ENCODE peak calls at places on chromosomes 4 and X, in nine cellular contexts. U is HCT116, M is vagina, V is brain microvascular endothelial cell, Y is dorsolateral prefrontal cortex, K is uterus, Q is cardiac muscle cell, I is left lung, O is Peyer's patch. J is an unnamed sample.
A peak's percentile ranks its signal among the peaks of the same experiment; 100 is the strongest.

GRCh38 chr4:152780267-152780811 is 585 bp downstream of the ARFIP1 start:
- DNase-seq in U (no peak), M (no peak), V (peak; percentile 9), Y (no peak), K (no peak), Q (no peak), I (no peak), O (no peak), J (no peak)

GRCh38 chrX:119477812-119478232 is 9.6 kb downstream of the SLC25A5 start:
- DNase-seq in U (no peak), M (no peak), V (peak; percentile 89), Y (no peak), K (peak; percentile 71), Q (no peak), I (no peak), O (no peak), J (no peak)

GRCh38 chr4:186885289-186885688 is 161.6 kb upstream of the FAT1 start:
- DNase-seq in U (no peak), M (no peak), V (no peak), Y (no peak), K (no peak), Q (peak; percentile 19), I (no peak), O (no peak), J (no peak)

GRCh38 chrX:109954333-109954732 is 48.6 kb upstream of the TMEM164 start:
- DNase-seq in U (no peak), M (no peak), V (no peak), Y (no peak), K (no peak), Q (no peak), I (no peak), O (no peak), J (no peak)

GRCh38 chr4:47669946-47670345 is 167.9 kb downstream of the CORIN start:
- DNase-seq in U (no peak), M (no peak), V (peak; percentile 58), Y (no peak), K (no peak), Q (no peak), I (no peak), O (no peak), J (peak; percentile 35)

GRCh38 chr4:148341980-148342800 is 100.0 kb downstream of the NR3C2 start:
- DNase-seq in U (no peak), M (no peak), V (no peak), Y (no peak), K (no peak), Q (no peak), I (no peak), O (no peak), J (no peak)

GRCh38 chrX:70089575-70090297 is 27.5 kb downstream of the OTUD6A start:
- DNase-seq in U (no peak), M (no peak), V (peak; percentile 29), Y (no peak), K (no peak), Q (no peak), I (no peak), O (no peak), J (no peak)

GRCh38 chr4:74583066-74583700 is 138.2 kb downstream of the AREG start:
- DNase-seq in U (no peak), M (no peak), V (no peak), Y (no peak), K (no peak), Q (no peak), I (no peak), O (no peak), J (no peak)

GRCh38 chr4:76634239-76634638 is 199.2 kb downstream of the SHROOM3 start:
- DNase-seq in U (no peak), M (no peak), V (peak; percentile 53), Y (no peak), K (no peak), Q (no peak), I (no peak), O (no peak), J (no peak)

GRCh38 chrX:131791608-131792355 is 231.3 kb upstream of the STK26 start:
- DNase-seq in U (no peak), M (no peak), V (no peak), Y (no peak), K (no peak), Q (no peak), I (no peak), O (no peak), J (no peak)

GRCh38 chrX:48688531-48689142 is 5.0 kb downstream of the WAS start:
- DNase-seq in U (no peak), M (no peak), V (no peak), Y (no peak), K (no peak), Q (no peak), I (no peak), O (no peak), J (no peak)

GRCh38 chr4:83490876-83491450 is 6.1 kb upstream of the ABRAXAS1 start:
- DNase-seq in U (peak; percentile 42), M (no peak), V (peak; percentile 2), Y (no peak), K (no peak), Q (peak; percentile 48), I (no peak), O (no peak), J (no peak)

GRCh38 chrX:20418379-20418778 is 151.7 kb upstream of the RPS6KA3 start:
- DNase-seq in U (no peak), M (no peak), V (no peak), Y (no peak), K (no peak), Q (no peak), I (no peak), O (no peak), J (no peak)

GRCh38 chr4:103085555-103086196 is 9.1 kb upstream of the SLC9B2 start:
- DNase-seq in U (no peak), M (no peak), V (no peak), Y (no peak), K (no peak), Q (no peak), I (no peak), O (no peak), J (no peak)

GRCh38 chrX:32026772-32027171 is 954.9 kb upstream of the FTHL17 start:
- DNase-seq in U (no peak), M (no peak), V (no peak), Y (no peak), K (no peak), Q (no peak), I (no peak), O (no peak), J (no peak)

GRCh38 chrX:135213200-135213844 is 38.5 kb upstream of the ETDA start:
- DNase-seq in U (no peak), M (no peak), V (no peak), Y (no peak), K (no peak), Q (no peak), I (no peak), O (no peak), J (no peak)

DNA sequence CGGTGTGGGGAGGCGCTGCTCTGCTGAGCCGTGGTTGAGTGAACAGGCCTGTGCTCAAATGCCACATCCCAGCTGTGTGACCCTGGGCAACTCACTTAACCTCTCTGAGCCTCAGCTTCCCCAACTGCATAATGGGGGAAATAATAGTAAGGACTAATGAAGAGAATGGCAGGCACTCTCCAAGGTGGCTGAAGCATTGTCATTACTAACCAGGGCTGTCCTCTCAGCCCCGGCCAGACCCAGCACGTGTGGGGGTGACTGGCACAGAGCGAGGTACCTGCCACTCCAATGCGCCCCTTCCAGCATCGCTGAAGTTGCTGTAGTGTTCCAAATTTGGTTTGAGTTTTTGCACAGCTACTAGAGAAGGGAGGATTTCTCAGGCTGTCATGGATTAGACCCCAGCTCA is 80.0 kb downstream of the ABLIM2 start:
- DNase-seq in U (no peak), M (no peak), V (no peak), Y (no peak), K (no peak), Q (no peak), I (no peak), O (no peak), J (no peak)
- H3K27ac ChIP-seq in U (no peak overlapping the region), M (no peak overlapping the region), V (no peak overlapping the region), Y (no peak overlapping the region), K (no peak overlapping the region), Q (peak overlapping the region; percentile 24), I (no peak overlapping the region), O (no peak overlapping the region), J (no peak overlapping the region)

GRCh38 chr4:112522389-112522788 is 6.4 kb upstream of the NEUROG2 start:
- DNase-seq in U (no peak), M (no peak), V (no peak), Y (no peak), K (no peak), Q (no peak), I (no peak), O (no peak), J (no peak)

GRCh38 chr4:112520598-112521122 is 4.7 kb upstream of the NEUROG2 start:
- DNase-seq in U (no peak), M (no peak), V (no peak), Y (no peak), K (no peak), Q (no peak), I (no peak), O (no peak), J (no peak)

GRCh38 chr4:112523764-112524505 is 8.0 kb upstream of the NEUROG2 start:
- DNase-seq in U (peak; percentile 73), M (no peak), V (no peak), Y (no peak), K (no peak), Q (peak; percentile 87), I (peak; percentile 93), O (peak; percentile 75), J (peak; percentile 78)

GRCh38 chr4:112521123-112522116 is 5.4 kb upstream of the NEUROG2 start:
- DNase-seq in U (no peak), M (no peak), V (no peak), Y (no peak), K (no peak), Q (no peak), I (peak; percentile 77), O (peak; percentile 44), J (peak; percentile 61)

DNA sequence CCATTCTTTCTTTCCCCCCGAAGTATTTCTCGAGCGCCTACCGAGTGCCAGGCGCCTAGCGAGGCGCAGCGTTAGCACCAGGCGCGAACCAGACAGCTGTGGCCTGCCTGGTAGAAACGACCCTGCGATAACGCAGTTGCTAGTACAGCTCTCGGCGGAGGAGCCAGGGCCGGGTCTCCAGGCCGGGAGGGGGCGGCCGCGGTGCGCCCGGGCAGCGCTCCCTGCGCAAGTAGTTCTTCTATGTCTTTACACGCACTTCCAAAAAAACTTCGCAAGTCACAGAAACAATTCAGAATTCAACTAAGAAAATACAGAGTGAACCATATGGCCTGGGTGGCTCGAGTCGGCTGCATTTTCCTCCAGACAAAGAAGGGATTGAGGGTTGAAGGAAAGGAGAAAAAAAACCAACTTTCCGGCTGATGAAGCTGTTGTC is 7.0 kb upstream of the NEUROG2 start:
- DNase-seq in U (no peak), M (no peak), V (peak; percentile 24), Y (no peak), K (no peak), Q (peak; percentile 68), I (peak; percentile 84), O (no peak), J (peak; percentile 50)
- TF ChIP-seq CTCF in U (no peak), M (no peak), V (peak; percentile 45), Y (no peak), K (no peak), Q (peak; percentile 6), I (no peak), O (no peak), J (no peak)

GRCh38 chrX:23434356-23434884 is 99.8 kb downstream of the PTCHD1 start:
- DNase-seq in U (no peak), M (no peak), V (peak; percentile 18), Y (peak; percentile 36), K (peak; percentile 67), Q (no peak), I (peak; percentile 45), O (peak; percentile 58), J (peak; percentile 65)
- H3K27ac ChIP-seq in U (no peak overlapping the region), M (no peak overlapping the region), V (no peak overlapping the region), Y (no peak overlapping the region), K (peak overlapping the region; percentile 34), Q (no peak overlapping the region), I (no peak overlapping the region), O (peak overlapping the region; percentile 52), J (no peak overlapping the region)

GRCh38 chrX:1784773-1785172 is 169.9 kb downstream of the ASMT start:
- DNase-seq in U (no peak), M (no peak), V (no peak), Y (no peak), K (no peak), Q (no peak), I (no peak), O (no peak), J (no peak)
- TF ChIP-seq CTCF in U (peak; percentile 24), M (no peak), V (no peak), Y (no peak), K (no peak), Q (no peak), I (no peak), O (no peak), J (no peak)

J was measured in pancreas.